ENCODE peak calls at places on chromosomes 5 and 9, in eight cellular contexts. H is right atrium auricular region, K is cardiac muscle cell, I is lower leg skin, S is AG10803, A is GM23338, E is foreskin keratinocyte, N is B cell. F is an unnamed sample.

GRCh38 chr5:149239917-149240316 is 31.7 kb upstream of the AFAP1L1 start:
- DNase-seq in H (no peak), K (no peak), I (no peak), S (no peak), A (no peak), E (no peak), N (no peak), F (no peak)

GRCh38 chr5:170450041-170450660 is 53.7 kb upstream of the KCNIP1 start:
- DNase-seq in H (peak), K (no peak), I (peak), S (no peak), A (no peak), E (no peak), N (no peak), F (no peak)

GRCh38 chr9:3479516-3480352 is 46.1 kb downstream of the RFX3 start:
- DNase-seq in H (no peak), K (no peak), I (no peak), S (no peak), A (no peak), E (no peak), N (peak), F (no peak)

GRCh38 chr9:69168709-69169217 is 5.3 kb upstream of the TJP2 start:
- DNase-seq in H (no peak), K (peak), I (no peak), S (peak), A (peak), E (peak), N (peak), F (no peak)

GRCh38 chr9:123620258-123620657 is 264.3 kb downstream of the CRB2 start:
- DNase-seq in H (no peak), K (no peak), I (no peak), S (no peak), A (no peak), E (no peak), N (no peak), F (no peak)

GRCh38 chr9:83342731-83343130 is 195.5 kb downstream of the FRMD3 start:
- DNase-seq in H (no peak), K (peak), I (no peak), S (peak), A (no peak), E (no peak), N (no peak), F (no peak)

GRCh38 chr5:31270396-31270795 is 76.9 kb downstream of the CDH6 start:
- DNase-seq in H (no peak), K (peak), I (no peak), S (no peak), A (peak), E (no peak), N (no peak), F (no peak)

GRCh38 chr5:82849885-82850284 is 227.3 kb downstream of the TMEM167A start:
- DNase-seq in H (no peak), K (no peak), I (no peak), S (no peak), A (no peak), E (no peak), N (no peak), F (no peak)

GRCh38 chr5:77437194-77437593 is 54.9 kb downstream of the WDR41 start:
- DNase-seq in H (no peak), K (peak), I (no peak), S (no peak), A (peak), E (no peak), N (no peak), F (no peak)

GRCh38 chr5:149961186-149961685 is 678 bp downstream of the SLC26A2 start:
- DNase-seq in H (no peak), K (no peak), I (no peak), S (no peak), A (no peak), E (no peak), N (no peak), F (no peak)

GRCh38 chr9:123835821-123836220 is 94.1 kb downstream of the DENND1A start:
- DNase-seq in H (no peak), K (no peak), I (no peak), S (no peak), A (no peak), E (no peak), N (no peak), F (no peak)

GRCh38 chr5:128081111-128081865 is 2.3 kb upstream of the SLC12A2 start:
- DNase-seq in H (no peak), K (peak), I (no peak), S (no peak), A (no peak), E (no peak), N (no peak), F (no peak)

GRCh38 chr9:137423810-137424291 is 658 bp downstream of the NOXA1 start:
- DNase-seq in H (no peak), K (no peak), I (peak), S (no peak), A (peak), E (no peak), N (no peak), F (no peak)

GRCh38 chr9:21854119-21854518 is 51.7 kb downstream of the MTAP start:
- DNase-seq in H (no peak), K (no peak), I (no peak), S (no peak), A (no peak), E (no peak), N (no peak), F (no peak)

GRCh38 chr5:165423697-165424299 is 1918.4 kb downstream of the MAT2B start:
- DNase-seq in H (no peak), K (no peak), I (no peak), S (no peak), A (no peak), E (no peak), N (no peak), F (no peak)
- TF ChIP-seq CTCF in H (no peak), K (no peak), I (no peak), S (no peak), A (no peak), E (no peak), N (no peak), F (no peak)

GRCh38 chr5:98206566-98206965 is 566.9 kb upstream of the RGMB start:
- DNase-seq in H (no peak), K (no peak), I (no peak), S (no peak), A (no peak), E (no peak), N (no peak), F (no peak)

GRCh38 chr5:98205691-98206461 is 567.6 kb upstream of the RGMB start:
- DNase-seq in H (no peak), K (no peak), I (no peak), S (peak), A (no peak), E (peak), N (no peak), F (no peak)

DNA sequence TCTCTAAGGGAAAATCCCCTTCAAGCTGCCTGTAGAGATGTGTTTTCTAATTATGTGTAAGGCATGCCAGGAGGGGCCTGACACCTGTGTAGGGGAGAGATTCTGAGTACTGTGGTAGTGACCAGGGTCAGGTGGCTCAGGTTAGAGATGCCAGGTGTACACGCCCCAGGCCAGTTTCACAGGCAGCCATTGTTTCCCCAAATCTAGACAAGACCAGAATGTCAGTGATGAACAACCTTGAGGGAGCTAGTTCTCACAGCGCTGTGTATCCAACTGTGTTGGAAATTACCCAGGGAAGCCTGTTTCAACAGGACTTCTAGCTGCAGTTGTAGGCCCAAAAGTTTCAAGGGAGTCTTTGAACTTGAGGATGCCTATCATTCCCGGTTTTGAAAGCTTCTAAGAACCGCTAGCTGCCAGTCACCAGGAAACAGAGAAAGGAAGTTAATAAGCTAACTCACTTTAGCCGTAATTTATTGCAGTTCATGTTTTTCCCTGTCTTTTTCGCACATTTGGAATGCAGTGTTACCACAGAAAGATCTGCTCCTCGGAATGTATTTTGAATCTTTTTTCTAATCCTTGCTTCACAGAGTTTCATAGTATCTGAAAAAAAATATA is 572.4 kb upstream of the RGMB start:
- DNase-seq in H (no peak), K (no peak), I (no peak), S (peak), A (no peak), E (peak), N (no peak), F (no peak)
- TF ChIP-seq CTCF in H (no peak), K (no peak), I (no peak), S (no peak), A (no peak), E (no peak), N (no peak), F (no peak)

GRCh38 chr5:59525310-59525709 is 368.2 kb downstream of the PDE4D start:
- DNase-seq in H (no peak), K (no peak), I (no peak), S (no peak), A (no peak), E (no peak), N (no peak), F (no peak)

GRCh38 chr5:59522201-59522831 is 371.2 kb downstream of the PDE4D start:
- DNase-seq in H (no peak), K (no peak), I (no peak), S (no peak), A (no peak), E (peak), N (no peak), F (no peak)

GRCh38 chr5:59528226-59528862 is 365.2 kb downstream of the PDE4D start:
- DNase-seq in H (no peak), K (no peak), I (no peak), S (no peak), A (peak), E (no peak), N (no peak), F (no peak)

GRCh38 chr5:59529286-59529685 is 364.2 kb downstream of the PDE4D start:
- DNase-seq in H (no peak), K (no peak), I (no peak), S (no peak), A (no peak), E (no peak), N (no peak), F (no peak)

GRCh38 chr5:59525957-59526356 is 367.6 kb downstream of the PDE4D start:
- DNase-seq in H (no peak), K (peak), I (no peak), S (peak), A (no peak), E (no peak), N (no peak), F (no peak)
- TF ChIP-seq CTCF in H (no peak), K (peak), I (no peak), S (no peak), A (no peak), E (no peak), N (no peak), F (no peak)

GRCh38 chr9:9598723-9599122 is 1014.1 kb downstream of the PTPRD start:
- DNase-seq in H (no peak), K (no peak), I (no peak), S (no peak), A (peak), E (no peak), N (no peak), F (no peak)
- TF ChIP-seq CTCF in H (no peak), K (no peak), I (no peak), S (no peak), A (peak), E (no peak), N (no peak), F (peak)

GRCh38 chr5:14172149-14172795 is 29.1 kb downstream of the TRIO start:
- DNase-seq in H (no peak), K (no peak), I (no peak), S (no peak), A (no peak), E (no peak), N (no peak), F (no peak)

GRCh38 chr5:14168793-14169262 is 25.7 kb downstream of the TRIO start:
- DNase-seq in H (no peak), K (no peak), I (no peak), S (no peak), A (no peak), E (no peak), N (no peak), F (no peak)

GRCh38 chr5:14173419-14174234 is 30.5 kb downstream of the TRIO start:
- DNase-seq in H (no peak), K (no peak), I (no peak), S (peak), A (no peak), E (no peak), N (no peak), F (no peak)

GRCh38 chr5:14171621-14172020 is 28.5 kb downstream of the TRIO start:
- DNase-seq in H (no peak), K (peak), I (no peak), S (peak), A (no peak), E (no peak), N (no peak), F (no peak)

GRCh38 chr5:14171091-14171490 is 27.9 kb downstream of the TRIO start:
- DNase-seq in H (no peak), K (peak), I (no peak), S (peak), A (no peak), E (no peak), N (no peak), F (no peak)
- TF ChIP-seq CTCF in H (no peak), K (no peak), I (no peak), S (no peak), A (no peak), E (no peak), N (no peak), F (no peak)

GRCh38 chr5:79191457-79191856 is 44.5 kb upstream of the JMY start:
- DNase-seq in H (no peak), K (no peak), I (no peak), S (no peak), A (peak), E (no peak), N (no peak), F (no peak)
- TF ChIP-seq CTCF in H (no peak), K (no peak), I (no peak), S (no peak), A (peak), E (no peak), N (no peak), F (peak)

GRCh38 chr9:32385885-32386283 is 1.4 kb downstream of the ACO1 start:
- DNase-seq in H (no peak), K (no peak), I (no peak), S (no peak), A (no peak), E (no peak), N (no peak), F (no peak)

GRCh38 chr9:32382582-32383320 is 1.7 kb upstream of the ACO1 start:
- DNase-seq in H (no peak), K (no peak), I (no peak), S (no peak), A (no peak), E (no peak), N (no peak), F (no peak)

GRCh38 chr9:32385135-32385884 is 867 bp downstream of the ACO1 start:
- DNase-seq in H (no peak), K (peak), I (no peak), S (peak), A (no peak), E (no peak), N (no peak), F (no peak)

GRCh38 chr9:32384364-32385134 is at the start of gene ACO1:
- DNase-seq in H (peak), K (peak), I (peak), S (peak), A (peak), E (peak), N (peak), F (peak)

GRCh38 chr9:32384002-32384363 is 460 bp upstream of the ACO1 start:
- DNase-seq in H (no peak), K (no peak), I (no peak), S (no peak), A (no peak), E (no peak), N (no peak), F (no peak)
- TF ChIP-seq CTCF in H (no peak), K (no peak), I (no peak), S (no peak), A (no peak), E (no peak), N (no peak), F (no peak)

GRCh38 chr9:976805-977360 is 428 bp downstream of the DMRT3 start:
- DNase-seq in H (no peak), K (no peak), I (no peak), S (no peak), A (peak), E (no peak), N (peak), F (no peak)
- TF ChIP-seq CTCF in H (no peak), K (no peak), I (no peak), S (no peak), A (no peak), E (no peak), N (no peak), F (no peak)

GRCh38 chr9:116112236-116112635 is 41.4 kb upstream of the PAPPA start:
- DNase-seq in H (no peak), K (peak), I (no peak), S (no peak), A (peak), E (no peak), N (no peak), F (no peak)
- TF ChIP-seq CTCF in H (no peak), K (peak), I (no peak), S (peak), A (no peak), E (peak), N (no peak), F (peak)

GRCh38 chr5:141825836-141826560 is 52.2 kb downstream of the PCDH1 start:
- DNase-seq in H (no peak), K (no peak), I (no peak), S (no peak), A (peak), E (no peak), N (no peak), F (no peak)
- TF ChIP-seq CTCF in H (no peak), K (peak), I (no peak), S (peak), A (peak), E (peak), N (peak), F (peak)